ENCODE peak calls at places on chromosomes 6 and 20, in nine cellular contexts. R, G, L, H, O, F, C, E and U are unnamed samples.

GRCh38 chr6:105452924-105453756 is 50.3 kb upstream of the PREP start:
- DNase-seq in H (peak; percentile 22), R (no peak), L (no peak), G (no peak), E (no peak), C (no peak), O (no peak), F (no peak), U (no peak)

GRCh38 chr6:169780571-169781091 is 29.2 kb downstream of the ERMARD start:
- DNase-seq in R (no peak), G (no peak), O (no peak), F (no peak), C (no peak), H (no peak), L (no peak), E (no peak), U (no peak)

GRCh38 chr6:104173680-104174079 is 686.0 kb downstream of the HACE1 start:
- DNase-seq in H (no peak), C (no peak), O (no peak), E (no peak), G (no peak), R (no peak), F (no peak), L (no peak), U (no peak)

GRCh38 chr6:147856687-147857086 is 348.2 kb downstream of the SAMD5 start:
- DNase-seq in G (no peak), F (no peak), R (no peak), H (no peak), C (no peak), E (no peak), L (no peak), O (no peak), U (no peak)

GRCh38 chr6:90297124-90297865 is 652 bp upstream of the BACH2 start:
- DNase-seq in R (peak; percentile 26), E (no peak), C (peak; percentile 20), H (no peak), O (peak; percentile 51), F (no peak), G (no peak), L (no peak), U (no peak)

GRCh38 chr20:51715028-51715872 is 52.9 kb downstream of the ATP9A start:
- DNase-seq in G (no peak), E (no peak), R (no peak), F (no peak), H (no peak), C (peak; percentile 50), O (no peak), L (no peak), U (no peak)

GRCh38 chr20:1205802-1206201 is 2.5 kb downstream of the C20orf202 start:
- DNase-seq in F (no peak), H (no peak), O (no peak), R (no peak), E (no peak), G (no peak), L (no peak), C (no peak), U (no peak)

GRCh38 chr6:113731528-113731927 is 125.6 kb upstream of the MARCKS start:
- DNase-seq in O (no peak), F (no peak), C (no peak), R (no peak), H (no peak), G (no peak), E (no peak), L (no peak), U (no peak)

GRCh38 chr6:137864812-137865508 is 2.1 kb upstream of the TNFAIP3 start:
- DNase-seq in O (peak; percentile 42), F (no peak), E (no peak), L (no peak), G (no peak), R (no peak), H (no peak), C (no peak), U (no peak)

GRCh38 chr6:71238351-71238750 is 50.3 kb upstream of the OGFRL1 start:
- DNase-seq in E (no peak), F (no peak), O (no peak), G (no peak), C (no peak), R (no peak), L (no peak), H (no peak), U (peak; percentile 78)

GRCh38 chr6:7332090-7332745 is 19.2 kb upstream of the SSR1 start:
- DNase-seq in G (no peak), E (no peak), H (no peak), L (no peak), O (peak; percentile 12), F (no peak), C (no peak), R (no peak), U (peak; percentile 40)

GRCh38 chr20:4569092-4569491 is 152.6 kb upstream of the PRND start:
- DNase-seq in R (peak; percentile 50), F (no peak), E (no peak), C (no peak), L (no peak), H (no peak), O (no peak), G (no peak), U (no peak)

GRCh38 chr6:169722362-169723199 is 1.7 kb downstream of the PHF10 start:
- DNase-seq in R (peak; percentile 66), F (peak; percentile 71), H (peak; percentile 59), C (peak; percentile 47), O (peak; percentile 68), L (no peak), G (peak; percentile 69), E (peak; percentile 39), U (peak; percentile 82)

GRCh38 chr6:36853325-36853724 is 14.1 kb upstream of the CPNE5 start:
- DNase-seq in G (peak; percentile 51), O (no peak), E (no peak), R (no peak), H (no peak), C (no peak), F (peak; percentile 64), L (no peak), U (peak; percentile 92)

GRCh38 chr20:13458860-13459451 is 179.8 kb downstream of the TASP1 start:
- DNase-seq in H (peak; percentile 26), F (peak; percentile 49), E (peak; percentile 10), R (peak; percentile 62), L (peak; percentile 13), C (peak; percentile 33), G (peak; percentile 24), O (peak; percentile 58), U (peak; percentile 60)

GRCh38 chr20:438581-439469 is 23.5 kb downstream of the TBC1D20 start:
- DNase-seq in F (no peak), R (no peak), E (peak; percentile 91), C (no peak), G (no peak), O (no peak), L (no peak), H (peak; percentile 28), U (no peak)

DNA sequence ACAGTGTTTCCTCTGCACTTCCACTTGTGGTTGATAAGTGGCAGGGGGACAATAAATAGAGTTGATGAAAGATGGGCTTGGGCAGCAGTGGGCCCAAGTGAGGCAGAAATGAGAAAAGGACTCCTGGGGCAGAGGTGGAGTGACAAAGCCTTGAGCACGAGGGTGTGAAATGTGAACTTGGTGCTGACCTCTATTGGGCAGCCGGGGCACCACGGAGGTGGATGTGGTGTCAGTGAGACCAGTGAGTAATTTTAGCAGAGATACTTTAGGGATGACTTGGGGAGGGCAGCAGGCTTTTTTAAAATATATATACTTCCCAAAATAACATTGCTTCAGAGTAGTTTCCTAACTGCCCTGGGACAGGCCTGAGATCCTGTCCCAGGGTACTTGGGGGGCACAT is 30.6 kb upstream of the MYLK2 start:
- DNase-seq in F (no peak), O (no peak), E (no peak), C (no peak), L (no peak), R (peak; percentile 58), G (no peak), H (no peak), U (peak; percentile 84)
- TF ChIP-seq EZH2phosphoT487 in F (no peak), O (no peak), E (no peak), C (no peak), L (no peak), R (no peak), G (no peak), H (no peak), U (no peak)

DNA sequence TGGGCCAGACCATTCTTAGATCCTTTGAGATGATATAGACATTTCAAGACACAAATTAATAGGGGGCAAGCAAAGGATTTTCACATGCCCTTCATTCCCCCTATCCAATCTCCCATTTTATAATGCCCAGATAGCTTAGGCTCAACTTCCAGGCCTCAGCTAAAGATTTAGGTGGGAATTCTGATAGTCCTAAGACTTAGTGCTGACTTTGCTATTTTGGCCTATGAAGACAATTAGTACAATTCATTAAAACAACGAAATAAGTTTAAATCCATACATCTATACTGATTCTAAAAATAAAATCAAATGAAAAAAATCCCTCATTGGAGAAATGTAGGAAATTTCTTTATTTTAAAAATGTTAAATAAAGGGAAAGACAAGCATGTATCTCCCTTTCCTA is 259.5 kb downstream of the CBLN4 start:
- DNase-seq in E (no peak), H (no peak), O (no peak), G (no peak), L (no peak), F (no peak), R (no peak), C (no peak), U (no peak)
- H3K4me1 ChIP-seq in E (no peaks in the 10 kb centered on the region), H (no peaks in the 10 kb centered on the region), O (no peaks in the 10 kb centered on the region), G (no peaks in the 10 kb centered on the region), L (no peaks in the 10 kb centered on the region), F (no peaks in the 10 kb centered on the region), R (no peaks in the 10 kb centered on the region), C (no peaks in the 10 kb centered on the region), U (no peaks in the 10 kb centered on the region)

GRCh38 chr20:54076259-54076658 is 5.9 kb upstream of the BCAS1 start:
- DNase-seq in G (no peak), O (no peak), H (no peak), E (no peak), L (no peak), F (peak; percentile 57), R (no peak), C (no peak), U (no peak)

GRCh38 chr20:54073288-54073687 is 2.9 kb upstream of the BCAS1 start:
- DNase-seq in O (no peak), G (no peak), L (no peak), C (no peak), R (no peak), H (no peak), E (no peak), F (no peak), U (no peak)

GRCh38 chr20:54082100-54082499 is 11.7 kb upstream of the BCAS1 start:
- DNase-seq in H (no peak), L (no peak), E (no peak), C (no peak), G (no peak), R (no peak), F (no peak), O (no peak), U (no peak)

GRCh38 chr20:54075322-54075721 is 4.9 kb upstream of the BCAS1 start:
- DNase-seq in H (no peak), O (no peak), L (no peak), C (no peak), R (no peak), E (peak; percentile 21), G (no peak), F (no peak), U (no peak)

GRCh38 chr20:54078296-54078695 is 7.9 kb upstream of the BCAS1 start:
- DNase-seq in G (no peak), R (no peak), L (no peak), E (peak; percentile 89), C (no peak), H (peak; percentile 82), O (no peak), F (no peak), U (no peak)
- TF ChIP-seq EZH2phosphoT487 in G (no peak), R (no peak), L (no peak), E (no peak), C (no peak), H (no peak), O (no peak), F (no peak), U (no peak)

GRCh38 chr20:32969356-32970114 is 34.7 kb downstream of the SUN5 start:
- DNase-seq in L (no peak), O (no peak), H (no peak), R (no peak), G (peak; percentile 4), E (no peak), F (no peak), C (no peak), U (no peak)
- H3K4me1 ChIP-seq in L (no peaks in the 10 kb centered on the region), O (peaks cover 14% of the 10 kb centered on the region), H (peaks cover 21% of the 10 kb centered on the region), R (peaks cover 26% of the 10 kb centered on the region), G (peaks cover 7% of the 10 kb centered on the region), E (peaks cover 17% of the 10 kb centered on the region), F (no peaks in the 10 kb centered on the region), C (no peaks in the 10 kb centered on the region), U (no peaks in the 10 kb centered on the region)